ENCODE peak calls at places on chromosomes 5 and 9, in four cellular contexts. O, X, K and D are unnamed samples.

GRCh38 chr9:131271506-131271931 is 4.8 kb downstream of the FAM78A start:
- DNase-seq in O (no peak), X (no peak), K (no peak), D (no peak)

GRCh38 chr9:17807670-17808282 is 228.9 kb downstream of the SH3GL2 start:
- DNase-seq in X (no peak), K (no peak), O (no peak), D (no peak)

GRCh38 chr9:131417264-131418142 is 23.6 kb downstream of the PRRC2B start:
- DNase-seq in K (no peak), X (no peak), O (no peak), D (no peak)

GRCh38 chr5:112390327-112390726 is 28.8 kb downstream of the EPB41L4A start:
- DNase-seq in K (no peak), O (no peak), X (no peak), D (no peak)

GRCh38 chr5:150411245-150411979 is 1.3 kb downstream of the CD74 start:
- DNase-seq in K (no peak), X (no peak), O (no peak), D (peak)

GRCh38 chr5:135072357-135073247 is 38.6 kb upstream of the PITX1 start:
- DNase-seq in X (no peak), O (no peak), K (no peak), D (no peak)

GRCh38 chr9:82124090-82124489 is 135.5 kb downstream of the SPATA31D1 start:
- DNase-seq in K (no peak), O (peak), X (peak), D (no peak)

GRCh38 chr5:96209829-96210228 is 223.2 kb downstream of the PCSK1 start:
- DNase-seq in K (no peak), O (no peak), X (no peak), D (no peak)

GRCh38 chr5:78515665-78516064 is 132.9 kb downstream of the LHFPL2 start:
- DNase-seq in K (no peak), O (no peak), X (no peak), D (no peak)

GRCh38 chr5:120806132-120806531 is 342.0 kb downstream of the PRR16 start:
- DNase-seq in K (no peak), X (no peak), O (no peak), D (no peak)

GRCh38 chr9:122923947-122924346 is 7.4 kb downstream of the ZBTB26 start:
- DNase-seq in X (no peak), O (no peak), K (no peak), D (no peak)

GRCh38 chr5:54719384-54720306 is 202.1 kb downstream of the SNX18 start:
- DNase-seq in K (peak), O (peak), X (peak), D (no peak)

GRCh38 chr5:128305341-128305740 is 221.8 kb downstream of the SLC12A2 start:
- DNase-seq in X (no peak), K (no peak), O (no peak), D (no peak)